ENCODE peak calls at places on chromosomes 6 and 20, in six cellular contexts. O, P, J, G, S and Q are unnamed samples.

GRCh38 chr6:100999034-100999597 is 118.0 kb upstream of the ASCC3 start:
- DNase-seq in O (no peak), J (no peak), P (no peak), S (no peak), G (no peak), Q (no peak)

GRCh38 chr6:161417712-161418457 is 144.0 kb upstream of the AGPAT4 start:
- DNase-seq in J (no peak), S (peak; percentile 4), G (no peak), P (no peak), O (peak; percentile 98), Q (no peak)

GRCh38 chr6:118791499-118791898 is 102.5 kb upstream of the ASF1A start:
- DNase-seq in G (no peak), P (no peak), O (no peak), S (no peak), J (no peak), Q (no peak)

GRCh38 chr6:63635563-63636515 is at the start of gene PHF3:
- DNase-seq in O (peak; percentile 86), S (peak; percentile 82), P (peak; percentile 79), J (peak; percentile 90), G (peak; percentile 92), Q (no peak)

GRCh38 chr6:105164418-105164817 is 15.4 kb downstream of the POPDC3 start:
- DNase-seq in J (no peak), G (no peak), S (peak; percentile 54), O (peak; percentile 29), P (no peak), Q (peak; percentile 30)

GRCh38 chr6:105492706-105493673 is 90.1 kb upstream of the PREP start:
- DNase-seq in J (no peak), O (peak; percentile 45), P (no peak), S (peak; percentile 31), G (no peak), Q (no peak)

GRCh38 chr6:75205776-75206334 is at the start of gene COL12A1:
- DNase-seq in P (peak; percentile 80), O (peak; percentile 99), J (no peak), G (peak; percentile 92), S (peak; percentile 96), Q (peak; percentile 86)

GRCh38 chr6:11769816-11770545 is 8.6 kb downstream of the ADTRP start:
- DNase-seq in S (peak; percentile 10), J (no peak), G (peak; percentile 43), P (no peak), O (peak; percentile 46), Q (no peak)

GRCh38 chr6:143675946-143676345 is 1.8 kb upstream of the PHACTR2 start:
- DNase-seq in G (no peak), O (peak; percentile 64), J (no peak), S (peak; percentile 73), P (no peak), Q (no peak)

GRCh38 chr6:3911614-3912336 is 62.6 kb downstream of the FAM50B start:
- DNase-seq in P (peak; percentile 48), O (peak; percentile 93), G (peak; percentile 87), S (peak; percentile 98), J (no peak), Q (peak; percentile 55)

GRCh38 chr6:44078795-44079671 is 48.2 kb downstream of the MRPL14 start:
- DNase-seq in J (peak; percentile 83), S (peak; percentile 92), P (peak; percentile 60), G (peak; percentile 79), O (peak; percentile 46), Q (no peak)

GRCh38 chr6:154933181-154933827 is 61.8 kb upstream of the TIAM2 start:
- DNase-seq in J (no peak), P (no peak), G (no peak), S (no peak), O (peak; percentile 82), Q (no peak)

GRCh38 chr6:27126815-27127537 is 120.5 kb upstream of the PRSS16 start:
- DNase-seq in J (peak; percentile 91), O (peak; percentile 86), S (peak; percentile 95), G (peak; percentile 83), P (peak; percentile 85), Q (peak; percentile 76)

GRCh38 chr6:80094017-80094416 is 12.5 kb upstream of the BCKDHB start:
- DNase-seq in P (peak; percentile 6), G (no peak), S (peak; percentile 49), O (peak; percentile 11), J (peak; percentile 24), Q (no peak)

GRCh38 chr6:26003102-26003694 is 40.6 kb downstream of the TRIM38 start:
- DNase-seq in G (peak; percentile 61), J (peak; percentile 57), P (no peak), O (peak; percentile 41), S (peak; percentile 68), Q (no peak)

GRCh38 chr6:43368517-43369160 is 808 bp downstream of the ZNF318 start:
- DNase-seq in P (no peak), G (peak; percentile 28), S (peak; percentile 39), J (peak; percentile 25), O (peak; percentile 40), Q (no peak)

GRCh38 chr6:46098678-46099077 is 31.1 kb upstream of the ENPP4 start:
- DNase-seq in J (no peak), O (no peak), P (peak; percentile 51), G (peak; percentile 10), S (peak; percentile 43), Q (no peak)

GRCh38 chr6:39092124-39092523 is 22.9 kb downstream of the SAYSD1 start:
- DNase-seq in P (no peak), G (no peak), J (no peak), S (peak; percentile 16), O (no peak), Q (no peak)

GRCh38 chr6:17483391-17484016 is 90.1 kb downstream of the CAP2 start:
- DNase-seq in G (no peak), S (no peak), P (no peak), O (no peak), J (no peak), Q (no peak)
- H2AFZ ChIP-seq in G (no peak overlapping the region), S (no peak overlapping the region), P (no peak overlapping the region), O (no peak overlapping the region), J (no peak overlapping the region), Q (no peak overlapping the region)

GRCh38 chr20:2799688-2800589 is 488 bp downstream of the CPXM1 start:
- DNase-seq in S (no peak), G (no peak), P (no peak), O (peak; percentile 16), J (no peak), Q (no peak)

GRCh38 chr20:2798814-2799213 is 1.6 kb downstream of the CPXM1 start:
- DNase-seq in G (no peak), S (no peak), J (no peak), P (no peak), O (no peak), Q (no peak)

GRCh38 chr20:2799271-2799670 is 1.2 kb downstream of the CPXM1 start:
- DNase-seq in O (no peak), P (no peak), G (no peak), J (no peak), S (no peak), Q (no peak)

GRCh38 chr20:2801459-2801728 is 967 bp upstream of the CPXM1 start:
- DNase-seq in O (no peak), S (no peak), J (no peak), G (no peak), P (no peak), Q (no peak)

DNA sequence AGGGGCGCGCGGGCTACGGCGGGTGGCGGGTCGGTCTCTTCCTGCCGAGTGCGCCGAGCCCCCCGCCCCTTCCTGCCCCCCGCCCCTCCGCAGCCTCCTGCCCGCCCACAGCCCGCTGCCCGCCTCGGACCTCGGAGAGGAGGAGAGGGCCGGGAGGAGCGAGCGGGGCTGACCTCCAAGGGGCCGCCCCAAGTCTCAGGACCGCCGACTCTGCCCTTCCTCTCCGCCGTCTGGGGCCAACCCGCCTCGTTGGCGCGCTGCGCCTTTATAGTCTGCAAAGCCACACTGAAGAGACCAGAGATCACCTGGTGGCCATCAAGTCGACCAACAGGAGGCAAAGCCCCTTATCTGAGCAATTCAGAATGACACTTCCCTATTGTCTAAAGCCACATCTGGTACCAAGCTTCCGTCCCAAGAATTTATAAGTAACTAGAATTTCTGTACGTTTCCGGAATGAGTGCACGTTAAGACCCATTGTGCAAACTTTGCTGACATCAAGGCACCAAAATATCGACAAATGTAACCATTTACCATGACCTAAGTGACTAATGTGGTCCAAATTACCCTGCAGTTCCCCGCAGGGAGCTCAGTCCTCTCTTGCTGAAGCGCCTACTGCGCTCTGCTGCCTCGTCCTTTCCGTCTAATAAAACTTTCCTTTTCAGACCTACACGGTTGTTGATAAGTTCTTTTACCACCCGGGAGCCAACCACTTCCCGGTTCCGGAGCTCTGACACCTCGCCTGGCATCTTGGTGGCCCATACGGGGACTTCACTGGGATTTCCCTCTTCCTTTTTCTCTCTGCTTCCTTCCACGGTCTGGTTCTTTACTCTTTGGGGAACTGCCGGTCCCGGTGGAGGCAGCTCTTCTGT is at the start of gene CPXM1:
- DNase-seq in G (no peak), S (no peak), J (no peak), O (no peak), P (no peak), Q (no peak)
- TF ChIP-seq EZH2 in G (no peak), S (no peak), J (no peak), O (peak; percentile 71), P (no peak), Q (peak; percentile 86)

GRCh38 chr20:50283370-50283769 is 92.7 kb downstream of the CEBPB start:
- DNase-seq in J (no peak), P (no peak), O (no peak), S (no peak), G (no peak), Q (no peak)
- H2AFZ ChIP-seq in J (no peak overlapping the region), P (no peak overlapping the region), O (no peak overlapping the region), S (no peak overlapping the region), G (no peak overlapping the region), Q (no peak overlapping the region)

GRCh38 chr20:63061051-63061531 is 54.3 kb upstream of the BHLHE23 start:
- DNase-seq in P (no peak), G (no peak), S (no peak), O (no peak), J (no peak), Q (no peak)

GRCh38 chr20:63061701-63062100 is 54.9 kb upstream of the BHLHE23 start:
- DNase-seq in P (no peak), S (no peak), O (no peak), J (no peak), G (no peak), Q (no peak)

GRCh38 chr20:63059684-63060056 is 52.9 kb upstream of the BHLHE23 start:
- DNase-seq in J (no peak), P (no peak), G (no peak), S (no peak), O (no peak), Q (no peak)

GRCh38 chr20:63058696-63059335 is 52.1 kb upstream of the BHLHE23 start:
- DNase-seq in G (no peak), O (no peak), J (no peak), S (no peak), P (no peak), Q (no peak)

DNA sequence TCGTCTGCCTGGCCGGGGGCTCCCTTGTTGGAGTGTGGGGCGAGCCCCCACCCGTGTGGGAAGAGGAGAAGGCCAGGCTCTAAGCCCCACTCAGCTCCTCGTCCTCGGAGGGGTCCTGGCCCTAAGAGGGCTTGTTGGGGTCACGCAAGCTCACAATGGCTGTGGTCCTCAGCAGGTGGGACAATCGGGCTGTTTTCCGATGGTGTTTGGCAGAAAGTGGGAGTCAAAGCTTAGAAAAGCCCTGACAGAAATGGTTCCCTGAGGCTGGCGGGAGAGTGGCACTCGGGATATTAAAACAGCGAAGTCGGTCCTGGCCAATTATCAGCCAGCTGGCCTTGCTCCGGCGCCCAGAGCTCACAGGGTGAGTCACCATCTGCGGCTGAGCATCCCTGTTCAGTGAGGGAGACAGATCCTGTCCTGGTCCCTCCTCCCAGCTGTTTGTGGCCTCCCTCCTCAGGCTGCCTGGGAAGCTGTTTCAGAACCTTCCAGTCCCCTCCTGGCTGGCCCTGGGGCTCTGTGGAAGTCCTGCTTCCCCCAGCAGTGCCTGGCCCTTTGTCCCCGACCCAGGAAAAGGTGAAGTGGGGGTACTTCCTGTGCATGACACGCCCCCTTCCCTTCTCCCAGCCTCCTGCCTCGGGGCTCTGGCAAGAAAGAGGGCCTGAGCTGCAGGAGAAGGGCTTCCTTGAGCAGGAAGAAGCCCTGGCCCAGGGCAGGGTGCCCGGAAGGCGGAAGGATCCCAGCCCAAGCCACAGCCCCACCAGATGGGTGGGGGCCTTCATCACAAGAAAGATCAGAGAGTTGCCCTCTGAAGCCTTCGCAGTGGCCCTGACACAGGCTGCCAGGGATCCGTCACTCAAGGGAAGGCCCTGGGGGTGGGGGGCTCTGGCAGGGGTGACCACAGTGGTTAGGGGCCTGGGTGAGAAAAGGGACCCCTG is 53.6 kb upstream of the BHLHE23 start:
- DNase-seq in P (no peak), O (peak; percentile 64), S (peak; percentile 70), J (no peak), G (no peak), Q (no peak)
- TF ChIP-seq EZH2 in P (no peak), O (no peak), S (no peak), J (no peak), G (no peak), Q (no peak)